ENCODE peak calls at places on chromosomes 4 and X, in ten cellular contexts. Z is osteocyte; L is kidney glomerular epithelial cell; F is LHCN-M2; T is H4; D is iris pigment epithelial cell; X is stimulated activated CD4-positive, alpha-beta T cell treated with anti-CD3 and anti-CD28 coated beads, Interleukin-15, amount 100 ng/mL, for 1 hour; W is activated T-cell treated with anti-CD3 and anti-CD28 coated beads for 4 hours; A is NCI-H1048; R is amygdala. J is an unnamed sample.

GRCh38 chr4:147284218-147284617 is 196.7 kb upstream of the EDNRA start:
- DNase-seq in A (no peak), F (no peak), X (no peak), W (no peak), R (no peak), T (no peak), D (peak; percentile 9), L (no peak), Z (no peak), J (no peak)

GRCh38 chrX:110964761-110965160 is 131.2 kb upstream of the PAK3 start:
- DNase-seq in D (no peak), W (no peak), L (no peak), F (no peak), X (no peak), T (no peak), R (peak; percentile 0), Z (no peak), A (no peak), J (no peak)

GRCh38 chr4:7647932-7648812 is 213.4 kb upstream of the PSAPL1 start:
- DNase-seq in T (peak; percentile 33), R (no peak), W (no peak), F (peak; percentile 80), Z (no peak), L (no peak), A (no peak), X (no peak), D (peak; percentile 50), J (peak; percentile 74)

GRCh38 chr4:8606476-8606875 is 13.9 kb downstream of the CPZ start:
- DNase-seq in Z (no peak), T (no peak), D (no peak), F (no peak), R (no peak), A (no peak), L (no peak), W (no peak), X (no peak), J (no peak)

GRCh38 chrX:115367455-115367854 is 77.9 kb downstream of the LUZP4 start:
- DNase-seq in F (peak; percentile 56), D (peak; percentile 41), R (no peak), A (no peak), W (no peak), T (peak; percentile 81), Z (no peak), X (no peak), L (no peak), J (peak; percentile 34)

GRCh38 chr4:139918994-139919393 is 235.0 kb downstream of the MAML3 start:
- DNase-seq in F (no peak), R (no peak), A (no peak), W (no peak), Z (no peak), D (peak; percentile 9), L (no peak), T (no peak), X (no peak), J (no peak)

GRCh38 chr4:152408514-152409327 is 127.2 kb downstream of the FBXW7 start:
- DNase-seq in R (no peak), A (peak; percentile 17), W (peak; percentile 5), T (peak; percentile 16), X (no peak), D (peak; percentile 58), F (peak; percentile 42), Z (no peak), L (peak; percentile 37), J (peak; percentile 19)

GRCh38 chr4:26061248-26061986 is 147.4 kb downstream of the SMIM20 start:
- DNase-seq in Z (no peak), D (peak; percentile 66), A (no peak), F (peak; percentile 41), T (peak; percentile 79), L (no peak), R (no peak), X (no peak), W (no peak), J (peak; percentile 54)

GRCh38 chrX:40205471-40205870 is 107.7 kb upstream of the BCOR start:
- DNase-seq in A (no peak), D (peak; percentile 2), T (no peak), R (no peak), L (no peak), W (no peak), F (no peak), Z (no peak), X (no peak), J (no peak)

GRCh38 chrX:9765072-9765736 is 443 bp downstream of the GPR143 start:
- DNase-seq in W (no peak), Z (no peak), D (no peak), X (no peak), L (no peak), R (no peak), T (no peak), F (no peak), A (no peak), J (no peak)

GRCh38 chr4:19729873-19730735 is 521.6 kb upstream of the SLIT2 start:
- DNase-seq in R (no peak), L (no peak), Z (no peak), D (peak; percentile 74), W (no peak), A (no peak), T (peak; percentile 47), F (peak; percentile 77), X (no peak), J (peak; percentile 69)

GRCh38 chr4:5812506-5813229 is 80.2 kb downstream of the CRMP1 start:
- DNase-seq in D (peak; percentile 72), X (no peak), L (peak; percentile 77), A (peak; percentile 26), T (peak; percentile 70), R (no peak), W (no peak), Z (no peak), F (peak; percentile 74), J (peak; percentile 90)

GRCh38 chr4:93063325-93063724 is 759.6 kb downstream of the GRID2 start:
- DNase-seq in Z (no peak), T (no peak), W (no peak), D (no peak), X (no peak), L (no peak), R (no peak), F (no peak), A (no peak), J (no peak)

GRCh38 chr4:140037353-140038030 is 116.5 kb downstream of the MAML3 start:
- DNase-seq in W (no peak), L (peak; percentile 95), F (peak; percentile 76), A (no peak), D (peak; percentile 97), R (no peak), T (peak; percentile 58), Z (no peak), X (no peak), J (peak; percentile 66)

GRCh38 chr4:148021706-148022105 is 289.8 kb downstream of the ARHGAP10 start:
- DNase-seq in D (no peak), W (no peak), A (no peak), Z (no peak), X (no peak), R (no peak), F (no peak), T (no peak), L (no peak), J (no peak)

GRCh38 chr4:81688085-81688484 is 216.4 kb upstream of the RASGEF1B start:
- DNase-seq in W (no peak), R (no peak), L (peak; percentile 19), A (no peak), Z (no peak), F (no peak), D (peak; percentile 0), T (no peak), X (no peak), J (no peak)

GRCh38 chrX:30282527-30282926 is 26.7 kb downstream of the NR0B1 start:
- DNase-seq in R (no peak), X (no peak), W (no peak), Z (no peak), T (no peak), L (no peak), A (no peak), F (no peak), D (peak; percentile 11), J (no peak)

GRCh38 chrX:148928803-148929202 is 428.4 kb downstream of the AFF2 start:
- DNase-seq in T (no peak), R (no peak), D (peak; percentile 2), F (peak; percentile 60), W (no peak), A (no peak), X (no peak), Z (no peak), L (no peak), J (peak; percentile 57)

GRCh38 chr4:40562681-40563080 is 67.0 kb downstream of the RBM47 start:
- DNase-seq in L (no peak), W (no peak), X (no peak), D (no peak), A (no peak), T (no peak), Z (no peak), F (no peak), R (no peak), J (peak; percentile 34)

GRCh38 chrX:4043951-4044350 is 330.5 kb upstream of the PRKX start:
- DNase-seq in A (no peak), T (no peak), F (no peak), D (no peak), Z (no peak), W (no peak), X (no peak), L (no peak), R (no peak), J (no peak)

GRCh38 chrX:120450163-120450562 is 18.9 kb downstream of the LAMP2 start:
- DNase-seq in Z (no peak), X (no peak), D (no peak), T (no peak), A (no peak), R (no peak), F (peak; percentile 30), L (no peak), W (no peak), J (no peak)

GRCh38 chr4:120749445-120750151 is 172.9 kb downstream of the PRDM5 start:
- DNase-seq in F (peak; percentile 43), Z (no peak), D (no peak), A (no peak), W (no peak), T (no peak), X (no peak), L (no peak), R (no peak), J (no peak)

GRCh38 chr4:168705121-168705520 is 208.3 kb downstream of the PALLD start:
- DNase-seq in F (no peak), A (no peak), Z (no peak), W (no peak), L (no peak), X (no peak), T (no peak), D (no peak), R (no peak), J (no peak)

GRCh38 chr4:52057196-52057595 is 6.1 kb downstream of the SPATA18 start:
- DNase-seq in D (peak; percentile 47), W (no peak), R (no peak), X (no peak), L (no peak), F (no peak), T (no peak), A (no peak), Z (no peak), J (no peak)

GRCh38 chr4:153296424-153296823 is 48.1 kb upstream of the MND1 start:
- DNase-seq in L (no peak), A (no peak), T (no peak), W (no peak), Z (no peak), R (no peak), D (peak; percentile 34), F (no peak), X (no peak), J (peak; percentile 32)

GRCh38 chr4:43757147-43757546 is 691.5 kb downstream of the KCTD8 start:
- DNase-seq in Z (no peak), L (no peak), D (peak; percentile 1), F (no peak), R (no peak), W (no peak), T (peak; percentile 45), X (no peak), A (no peak), J (peak; percentile 30)

GRCh38 chr4:181646864-181647263 is 596.3 kb upstream of the TENM3 start:
- DNase-seq in W (no peak), R (no peak), A (no peak), T (no peak), L (no peak), F (peak; percentile 63), D (peak; percentile 87), X (no peak), Z (no peak), J (no peak)